ENCODE peak calls at places on chromosome 21, in six cellular contexts. J is K562, N is H1, Z is GM12892, A is HepG2, S is GM12878. F is an unnamed sample.

GRCh38 chr21:41133896-41134522 is 34.0 kb upstream of the BACE2 start:
- DNase-seq in S (no peak), A (peak), J (peak), Z (no peak), N (no peak), F (peak)

GRCh38 chr21:46078322-46078981 is 19.5 kb upstream of the COL6A2 start:
- DNase-seq in Z (no peak), A (no peak), S (no peak), N (no peak), J (no peak), F (peak)

GRCh38 chr21:18265955-18266354 is 21.3 kb downstream of the CHODL start:
- DNase-seq in J (no peak), A (no peak), N (no peak), Z (no peak), S (no peak), F (no peak)

GRCh38 chr21:24042687-24043086 is 1564.6 kb downstream of the MRPL39 start:
- DNase-seq in J (no peak), S (no peak), A (no peak), Z (no peak), N (no peak), F (no peak)

GRCh38 chr21:34313116-34313515 is 50.7 kb upstream of the KCNE2 start:
- DNase-seq in Z (no peak), S (no peak), A (no peak), J (no peak), N (no peak), F (no peak)

GRCh38 chr21:31623664-31624063 is 35.8 kb upstream of the SOD1 start:
- DNase-seq in A (no peak), S (no peak), Z (no peak), N (no peak), J (peak), F (peak)

GRCh38 chr21:29360799-29361765 is 62.4 kb downstream of the BACH1 start:
- DNase-seq in N (no peak), A (no peak), J (no peak), Z (no peak), S (no peak), F (no peak)

GRCh38 chr21:41701749-41702148 is 65.1 kb downstream of the RIPK4 start:
- DNase-seq in Z (no peak), N (no peak), S (no peak), A (no peak), J (no peak), F (no peak)

GRCh38 chr21:28444131-28444530 is 548.5 kb downstream of the LTN1 start:
- DNase-seq in A (no peak), J (no peak), S (no peak), Z (no peak), N (no peak), F (no peak)

GRCh38 chr21:17782051-17782450 is 37.1 kb downstream of the C21orf91 start:
- DNase-seq in S (no peak), A (no peak), N (no peak), J (no peak), Z (no peak), F (no peak)

GRCh38 chr21:33171584-33172169 is 58.1 kb upstream of the IFNAR2 start:
- DNase-seq in N (no peak), S (no peak), A (no peak), J (no peak), Z (no peak), F (no peak)

GRCh38 chr21:34926784-34927548 is 122.1 kb downstream of the RUNX1 start:
- DNase-seq in A (peak), S (no peak), Z (no peak), N (no peak), J (no peak), F (no peak)

GRCh38 chr21:28230559-28230958 is 762.1 kb downstream of the LTN1 start:
- DNase-seq in J (no peak), N (no peak), Z (no peak), A (no peak), S (no peak), F (no peak)

GRCh38 chr21:32916088-32916487 is 109.6 kb upstream of the OLIG2 start:
- DNase-seq in Z (no peak), J (no peak), N (no peak), S (no peak), A (no peak), F (no peak)

GRCh38 chr21:28113718-28114117 is 879.0 kb downstream of the LTN1 start:
- DNase-seq in S (no peak), A (no peak), N (no peak), Z (no peak), J (no peak), F (no peak)

GRCh38 chr21:31216206-31216605 is 127.9 kb downstream of the TIAM1 start:
- DNase-seq in S (no peak), Z (no peak), J (no peak), N (no peak), A (no peak), F (no peak)

GRCh38 chr21:14382486-14382834 is 486 bp downstream of the HSPA13 start:
- DNase-seq in S (no peak), A (no peak), Z (no peak), J (no peak), N (no peak), F (no peak)

GRCh38 chr21:14384453-14384852 is 1.5 kb upstream of the HSPA13 start:
- DNase-seq in A (no peak), N (no peak), S (no peak), Z (no peak), J (no peak), F (no peak)

GRCh38 chr21:14383596-14384210 is 757 bp upstream of the HSPA13 start:
- DNase-seq in N (no peak), S (peak), Z (no peak), J (no peak), A (no peak), F (no peak)

GRCh38 chr21:14388282-14388681 is 5.3 kb upstream of the HSPA13 start:
- DNase-seq in A (no peak), S (no peak), J (no peak), N (no peak), Z (no peak), F (no peak)

DNA sequence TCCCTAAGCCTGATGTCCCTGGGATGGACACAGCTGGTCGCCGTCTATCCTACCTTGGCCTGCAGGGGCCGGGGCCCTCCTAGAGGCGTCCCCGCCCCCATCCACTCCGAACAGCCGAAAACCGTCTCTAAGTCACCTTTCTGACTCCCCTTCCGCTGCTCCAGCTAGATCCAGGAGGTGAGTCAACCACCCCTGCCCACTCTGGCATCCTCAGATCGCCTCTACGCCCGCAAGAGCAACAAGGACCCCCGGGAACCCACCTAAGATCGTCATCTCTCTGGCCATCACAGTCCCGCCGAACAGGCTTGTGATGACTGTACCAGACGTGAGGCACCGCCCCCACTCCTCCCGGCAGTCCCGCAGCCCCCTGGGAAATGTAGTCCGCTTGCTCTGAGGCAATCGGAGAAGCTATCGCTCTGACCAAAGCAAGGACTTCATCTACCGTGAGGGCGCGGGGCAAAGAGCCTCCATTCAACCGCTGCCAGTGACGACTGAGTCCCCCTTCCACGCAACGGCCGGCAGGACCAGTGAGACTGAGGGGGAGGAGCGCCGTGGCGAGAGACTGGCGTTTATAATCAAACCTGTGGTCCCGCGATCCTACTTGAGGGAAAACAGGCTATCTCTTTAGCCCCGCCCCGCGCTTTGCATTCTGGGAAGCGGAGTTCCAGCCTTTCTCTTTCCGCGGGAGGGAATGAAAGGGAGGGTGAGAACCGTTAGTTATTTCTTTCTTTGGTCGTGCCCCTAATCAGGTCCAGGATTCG is at the start of gene HSPA13:
- DNase-seq in N (peak), Z (peak), A (peak), S (peak), J (peak), F (peak)
- TF ChIP-seq POLR2A in N (peak), Z (peak), A (peak), S (peak), J (peak), F (peak)

DNA sequence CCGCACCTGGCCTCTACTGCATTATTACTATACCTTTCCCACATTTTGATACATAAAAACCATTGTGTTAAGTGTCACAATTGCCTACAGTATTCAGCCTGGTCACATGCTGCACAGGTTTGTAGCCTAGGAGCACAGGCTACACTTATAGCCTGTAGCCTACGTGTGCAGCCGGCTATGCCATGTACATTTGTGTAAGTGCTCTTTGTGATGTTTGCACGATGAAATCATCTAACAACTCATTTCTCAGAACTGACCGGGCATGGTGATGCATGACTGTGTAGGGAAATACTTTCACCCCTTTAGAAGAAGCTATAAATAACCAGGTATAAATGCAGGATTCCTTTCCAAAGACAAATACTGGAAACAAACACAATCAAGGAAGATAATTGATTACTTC is 12.1 kb downstream of the ERG start:
- DNase-seq in Z (no peak), N (no peak), S (no peak), J (no peak), A (no peak), F (no peak)
- TF ChIP-seq TAF1 in Z (no peak), N (no peak), S (no peak), J (no peak), A (no peak), F (no peak)

GRCh38 chr21:39379986-39380891 is 31.4 kb upstream of the HMGN1 start:
- DNase-seq in Z (peak), S (peak), J (peak), A (peak), N (peak), F (peak)
- TF ChIP-seq POLR2A in Z (peak), S (peak), J (peak), A (peak), N (no peak), F (peak)

GRCh38 chr21:43280949-43281633 is 112.3 kb downstream of the CRYAA start:
- DNase-seq in A (no peak), S (no peak), N (no peak), J (no peak), Z (no peak), F (no peak)

GRCh38 chr21:43283136-43283924 is 114.5 kb downstream of the CRYAA start:
- DNase-seq in A (no peak), N (no peak), J (no peak), S (no peak), Z (no peak), F (no peak)

GRCh38 chr21:43279578-43279894 is 110.7 kb downstream of the CRYAA start:
- DNase-seq in Z (no peak), A (no peak), N (no peak), J (no peak), S (no peak), F (no peak)

GRCh38 chr21:43282358-43283120 is 113.7 kb downstream of the CRYAA start:
- DNase-seq in A (no peak), J (no peak), Z (no peak), S (no peak), N (no peak), F (no peak)

GRCh38 chr21:43281661-43282357 is 113.0 kb downstream of the CRYAA start:
- DNase-seq in N (no peak), Z (no peak), A (no peak), J (no peak), S (no peak), F (no peak)
- TF ChIP-seq TAF1 in N (no peak), Z (no peak), A (no peak), J (no peak), S (no peak), F (no peak)

GRCh38 chr21:36159356-36159921 is 2.8 kb downstream of the DOP1B start:
- DNase-seq in N (no peak), A (no peak), Z (no peak), J (no peak), S (no peak), F (no peak)
- TF ChIP-seq POLR2A in N (no peak), A (no peak), Z (no peak), J (no peak), S (no peak), F (no peak)

GRCh38 chr21:44842721-44843445 is 25.0 kb upstream of the SUMO3 start:
- DNase-seq in N (no peak), Z (no peak), S (no peak), A (no peak), J (no peak), F (no peak)
- TF ChIP-seq TAF1 in N (no peak), Z (no peak), S (no peak), A (no peak), J (no peak), F (no peak)

DNA sequence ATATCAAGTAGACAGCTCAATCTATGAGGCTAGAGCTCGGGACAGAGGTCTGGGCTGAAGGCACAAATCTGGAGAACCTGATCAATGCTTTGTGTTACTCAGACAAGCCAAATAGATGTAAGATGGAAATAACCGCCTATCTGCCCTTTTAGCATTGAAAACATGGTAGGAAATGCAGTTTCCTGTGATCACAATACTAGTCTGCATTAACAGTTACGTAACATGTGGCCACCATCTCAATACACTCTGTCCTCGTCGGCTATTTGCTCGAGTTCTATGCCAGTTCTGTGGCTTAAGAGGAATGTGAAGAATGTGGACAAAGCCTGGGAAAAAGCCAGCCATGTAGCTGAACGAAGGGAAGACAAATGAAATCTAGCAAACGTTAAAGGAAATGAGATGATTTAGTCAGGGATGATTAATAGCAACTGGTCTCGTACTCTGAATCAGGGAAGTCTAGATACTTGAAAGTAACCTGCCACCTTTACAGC is 73.3 kb downstream of the HSF2BP start:
- DNase-seq in S (no peak), J (no peak), N (no peak), Z (no peak), A (peak), F (no peak)
- TF ChIP-seq POLR2A in S (no peak), J (no peak), N (no peak), Z (no peak), A (no peak), F (no peak)

F was measured in GM12891.